ENCODE peak calls at places on chromosomes 11 and 22, in eight cellular contexts. E is left cardiac atrium; H is NCI-H2081; L is head of caudate nucleus; G is Right ventricle myocardium superior; Y is EL; I is effector CD4-positive, alpha-beta T cell; A is coronary artery. C is an unnamed sample.

GRCh38 chr11:34798985-34799384 is 117.2 kb downstream of the APIP start:
- DNase-seq in E (no peak), H (peak), L (no peak), G (no peak), Y (no peak), I (no peak), A (no peak), C (no peak)

GRCh38 chr11:2725367-2726300 is 25.8 kb upstream of the KCNQ1OT1 start:
- DNase-seq in E (peak), H (no peak), L (no peak), G (peak), Y (no peak), I (no peak), A (no peak), C (no peak)

GRCh38 chr11:34512810-34513673 is 552 bp downstream of the ELF5 start:
- DNase-seq in E (peak), H (no peak), L (peak), G (peak), Y (peak), I (peak), A (no peak), C (no peak)

GRCh38 chr11:71372693-71373657 is 75.2 kb downstream of the DHCR7 start:
- DNase-seq in E (no peak), H (no peak), L (peak), G (no peak), Y (peak), I (no peak), A (no peak), C (peak)

GRCh38 chr11:122095950-122096942 is 19.8 kb downstream of the BLID start:
- DNase-seq in E (no peak), H (peak), L (no peak), G (no peak), Y (peak), I (no peak), A (no peak), C (no peak)

GRCh38 chr11:19199766-19200165 is 2.0 kb downstream of the CSRP3 start:
- DNase-seq in E (no peak), H (no peak), L (no peak), G (no peak), Y (no peak), I (no peak), A (no peak), C (no peak)

GRCh38 chr11:130847517-130847916 is 68.8 kb downstream of the SNX19 start:
- DNase-seq in E (no peak), H (no peak), L (no peak), G (no peak), Y (peak), I (no peak), A (no peak), C (no peak)

GRCh38 chr22:28139993-28140392 is 220.9 kb upstream of the PITPNB start:
- DNase-seq in E (no peak), H (no peak), L (no peak), G (no peak), Y (peak), I (no peak), A (no peak), C (no peak)

GRCh38 chr22:47154621-47155081 is 392.2 kb downstream of the TBC1D22A start:
- DNase-seq in E (peak), H (no peak), L (peak), G (peak), Y (peak), I (no peak), A (peak), C (peak)

GRCh38 chr11:873723-874122 is 31.1 kb downstream of the TSPAN4 start:
- DNase-seq in E (no peak), H (no peak), L (no peak), G (no peak), Y (no peak), I (no peak), A (no peak), C (no peak)

GRCh38 chr11:57426754-57427691 is at the start of gene SLC43A3:
- DNase-seq in E (peak), H (no peak), L (peak), G (peak), Y (peak), I (peak), A (peak), C (peak)

GRCh38 chr11:44177905-44178304 is 82.4 kb downstream of the EXT2 start:
- DNase-seq in E (no peak), H (no peak), L (no peak), G (no peak), Y (no peak), I (no peak), A (no peak), C (no peak)

GRCh38 chr11:115591380-115591779 is 87.2 kb upstream of the CADM1 start:
- DNase-seq in E (no peak), H (no peak), L (no peak), G (no peak), Y (no peak), I (no peak), A (peak), C (no peak)

GRCh38 chr11:3014314-3014938 is 22.3 kb upstream of the NAP1L4 start:
- DNase-seq in E (no peak), H (no peak), L (no peak), G (no peak), Y (no peak), I (peak), A (no peak), C (no peak)

GRCh38 chr11:12246169-12246568 is 131.2 kb upstream of the PARVA start:
- DNase-seq in E (no peak), H (no peak), L (no peak), G (no peak), Y (no peak), I (no peak), A (no peak), C (no peak)

GRCh38 chr11:8309862-8310261 is 46.2 kb upstream of the LMO1 start:
- DNase-seq in E (no peak), H (peak), L (no peak), G (no peak), Y (no peak), I (no peak), A (no peak), C (no peak)